ENCODE peak calls at places on chromosomes 7 and 10, in eight cellular contexts. U, O, X, I, P, K, N and E are unnamed samples. For H3K36me3, the result is how much of the 10 kb centered on the place peaks cover.

GRCh38 chr10:103739039-103739764 is 116.2 kb downstream of the SH3PXD2A start:
- DNase-seq in U (peak), O (peak), X (no peak), I (no peak), P (peak), K (no peak), N (no peak), E (no peak)

GRCh38 chr7:44282601-44283171 is 42.7 kb downstream of the CAMK2B start:
- DNase-seq in U (no peak), O (peak), X (no peak), I (no peak), P (no peak), K (no peak), N (no peak), E (no peak)

GRCh38 chr10:97919012-97919411 is 69.4 kb downstream of the GOLGA7B start:
- DNase-seq in U (no peak), O (peak), X (no peak), I (no peak), P (no peak), K (no peak), N (no peak), E (no peak)

GRCh38 chr10:69965086-69965485 is 87.6 kb upstream of the MACROH2A2 start:
- DNase-seq in U (no peak), O (peak), X (no peak), I (no peak), P (no peak), K (no peak), N (no peak), E (no peak)

GRCh38 chr10:69800109-69800508 is 1.6 kb upstream of the COL13A1 start:
- DNase-seq in U (peak), O (peak), X (peak), I (peak), P (peak), K (no peak), N (peak), E (no peak)

GRCh38 chr7:127692200-127692599 is 40.2 kb downstream of the SND1 start:
- DNase-seq in U (no peak), O (no peak), X (no peak), I (no peak), P (no peak), K (no peak), N (no peak), E (no peak)

GRCh38 chr7:128867842-128868623 is 5.4 kb downstream of the ATP6V1F start:
- DNase-seq in U (no peak), O (peak), X (peak), I (no peak), P (peak), K (no peak), N (no peak), E (no peak)

GRCh38 chr10:79070611-79071534 is 2.1 kb downstream of the ZMIZ1 start:
- DNase-seq in U (peak), O (peak), X (peak), I (peak), P (peak), K (peak), N (no peak), E (no peak)

GRCh38 chr7:31214751-31215150 is 125.8 kb downstream of the NEUROD6 start:
- DNase-seq in U (no peak), O (no peak), X (no peak), I (no peak), P (no peak), K (no peak), N (no peak), E (no peak)

GRCh38 chr10:17981766-17982380 is 30.2 kb downstream of the SLC39A12 start:
- DNase-seq in U (no peak), O (no peak), X (no peak), I (peak), P (peak), K (no peak), N (no peak), E (no peak)

GRCh38 chr10:116740971-116741370 is 1.4 kb downstream of the HSPA12A start:
- DNase-seq in U (no peak), O (no peak), X (no peak), I (no peak), P (no peak), K (no peak), N (no peak), E (no peak)

GRCh38 chr7:139808401-139808800 is 20.7 kb upstream of the TBXAS1 start:
- DNase-seq in U (no peak), O (peak), X (no peak), I (no peak), P (no peak), K (no peak), N (no peak), E (no peak)

GRCh38 chr10:13858709-13859108 is 271.9 kb downstream of the PRPF18 start:
- DNase-seq in U (no peak), O (no peak), X (no peak), I (no peak), P (no peak), K (no peak), N (no peak), E (no peak)

DNA sequence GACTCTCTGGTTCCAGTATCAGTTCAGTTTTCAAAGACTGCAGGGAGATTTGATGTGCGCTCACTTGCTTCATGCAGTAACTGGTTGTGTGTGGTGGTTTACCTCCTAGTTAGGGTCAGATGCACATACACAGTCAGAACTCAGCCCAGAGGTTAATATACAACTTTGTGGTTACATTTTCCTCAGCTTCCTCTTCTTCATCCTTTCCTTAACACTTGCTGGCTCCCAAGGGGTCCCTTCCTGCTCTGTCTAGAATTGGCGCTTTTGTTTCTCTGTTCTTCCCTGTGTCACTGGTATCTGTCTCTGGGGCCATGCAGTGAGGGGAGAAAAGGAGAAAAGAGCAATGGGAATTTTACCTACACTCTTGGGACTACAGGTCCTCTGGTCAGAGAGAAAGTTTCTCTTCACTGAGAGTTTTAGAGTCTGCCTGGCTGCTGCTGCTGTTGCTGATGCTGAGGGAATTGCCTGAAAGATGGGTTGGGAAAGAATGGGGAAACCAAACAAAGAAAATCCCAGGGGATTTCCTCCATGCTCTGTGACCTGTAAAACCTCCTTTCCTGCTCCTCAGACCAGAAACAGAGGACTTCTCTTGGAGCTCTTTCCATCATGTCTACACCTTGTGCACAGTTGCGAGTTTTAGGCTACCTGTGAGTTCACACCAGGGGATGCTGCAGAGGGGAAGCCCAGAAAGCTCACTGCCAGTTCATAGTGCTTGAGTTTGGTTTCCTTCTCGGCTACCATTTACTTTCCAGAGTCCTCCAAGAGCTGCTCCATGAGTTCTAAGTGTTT is 74.6 kb downstream of the WDFY4 start:
- DNase-seq in U (no peak), O (no peak), X (no peak), I (no peak), P (no peak), K (no peak), N (no peak), E (no peak)
- H3K36me3 ChIP-seq in U (under half), O (under half), X (under half), I (under half), P (under half), K (under half), N (under half), E (under half)

DNA sequence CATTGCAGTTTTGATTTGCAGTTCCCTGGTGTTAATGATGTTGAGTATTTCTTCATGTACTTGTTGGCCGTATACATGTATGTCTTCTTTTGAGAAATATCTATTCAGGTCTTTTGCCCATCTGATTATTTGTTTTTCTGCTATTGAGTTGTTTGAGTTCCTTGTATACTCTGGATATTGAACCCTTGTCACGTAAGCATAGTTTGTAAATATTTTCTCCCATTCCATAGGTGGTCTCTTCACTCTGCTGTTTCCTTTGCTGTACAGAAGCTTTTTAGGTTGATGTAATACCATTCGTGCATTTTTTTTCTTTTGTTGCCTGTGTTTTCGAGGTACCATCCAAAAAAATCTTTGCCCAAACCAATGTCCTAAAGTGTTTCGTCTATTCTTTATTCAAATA is 43.6 kb upstream of the LRRC17 start:
- DNase-seq in U (no peak), O (no peak), X (no peak), I (no peak), P (no peak), K (no peak), N (no peak), E (no peak)
- H3K36me3 ChIP-seq in U (under half), O (under half), X (under half), I (under half), P (under half), K (under half), N (half or more), E (under half)

DNA sequence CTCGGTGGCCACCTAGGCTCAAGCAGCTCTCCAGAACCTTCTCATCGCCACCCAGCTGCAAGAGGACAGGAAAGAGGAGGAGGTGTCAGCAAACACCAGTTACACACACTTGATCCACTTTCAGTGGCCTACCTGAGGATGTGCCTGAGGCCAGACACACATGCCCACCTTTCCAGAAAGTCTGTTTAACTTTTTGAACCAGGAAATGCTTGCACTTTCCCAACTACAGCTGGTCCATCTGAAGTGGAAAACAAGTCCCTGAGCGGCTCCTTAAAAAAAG is 15.7 kb upstream of the CYREN start:
- DNase-seq in U (no peak), O (no peak), X (no peak), I (no peak), P (no peak), K (no peak), N (no peak), E (no peak)
- H3K36me3 ChIP-seq in U (under half), O (under half), X (under half), I (under half), P (under half), K (half or more), N (under half), E (under half)

DNA sequence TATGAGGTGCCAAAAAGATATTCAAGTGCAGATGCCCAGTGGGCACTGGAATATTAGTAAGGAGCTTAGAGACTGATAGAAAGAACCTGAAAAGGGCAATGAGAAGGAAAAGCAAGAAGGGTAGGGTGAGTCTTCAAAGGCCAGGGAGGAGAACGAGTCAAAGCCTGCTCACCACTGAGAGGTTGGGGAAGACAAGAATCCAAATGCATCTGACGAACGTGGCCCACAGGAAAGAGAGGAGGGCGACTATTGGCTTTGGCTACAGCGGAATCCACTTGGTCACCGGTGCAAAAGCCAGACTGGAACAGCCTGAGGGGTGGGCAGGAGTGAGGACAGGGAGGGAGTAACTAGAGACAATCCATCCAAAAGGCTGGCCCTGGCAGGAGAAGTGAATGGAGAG is 216.7 kb upstream of the KLF14 start:
- DNase-seq in U (no peak), O (no peak), X (no peak), I (no peak), P (no peak), K (no peak), N (no peak), E (no peak)
- H3K36me3 ChIP-seq in U (under half), O (under half), X (under half), I (half or more), P (under half), K (under half), N (under half), E (under half)

GRCh38 chr10:66767707-66768106 is 158.1 kb upstream of the LRRTM3 start:
- DNase-seq in U (no peak), O (no peak), X (no peak), I (no peak), P (no peak), K (no peak), N (no peak), E (no peak)
- H3K36me3 ChIP-seq in U (under half), O (under half), X (under half), I (under half), P (under half), K (under half), N (under half), E (under half)

GRCh38 chr10:73817826-73818225 is 6.4 kb upstream of the NDST2 start:
- DNase-seq in U (no peak), O (no peak), X (no peak), I (no peak), P (no peak), K (no peak), N (no peak), E (no peak)

GRCh38 chr10:73815719-73816030 is 4.3 kb upstream of the NDST2 start:
- DNase-seq in U (no peak), O (no peak), X (no peak), I (no peak), P (no peak), K (no peak), N (no peak), E (no peak)

GRCh38 chr10:73818402-73818801 is 7.0 kb upstream of the NDST2 start:
- DNase-seq in U (no peak), O (no peak), X (no peak), I (no peak), P (peak), K (no peak), N (peak), E (no peak)

GRCh38 chr10:73819025-73819424 is 7.6 kb upstream of the NDST2 start:
- DNase-seq in U (no peak), O (no peak), X (no peak), I (no peak), P (peak), K (no peak), N (no peak), E (no peak)

DNA sequence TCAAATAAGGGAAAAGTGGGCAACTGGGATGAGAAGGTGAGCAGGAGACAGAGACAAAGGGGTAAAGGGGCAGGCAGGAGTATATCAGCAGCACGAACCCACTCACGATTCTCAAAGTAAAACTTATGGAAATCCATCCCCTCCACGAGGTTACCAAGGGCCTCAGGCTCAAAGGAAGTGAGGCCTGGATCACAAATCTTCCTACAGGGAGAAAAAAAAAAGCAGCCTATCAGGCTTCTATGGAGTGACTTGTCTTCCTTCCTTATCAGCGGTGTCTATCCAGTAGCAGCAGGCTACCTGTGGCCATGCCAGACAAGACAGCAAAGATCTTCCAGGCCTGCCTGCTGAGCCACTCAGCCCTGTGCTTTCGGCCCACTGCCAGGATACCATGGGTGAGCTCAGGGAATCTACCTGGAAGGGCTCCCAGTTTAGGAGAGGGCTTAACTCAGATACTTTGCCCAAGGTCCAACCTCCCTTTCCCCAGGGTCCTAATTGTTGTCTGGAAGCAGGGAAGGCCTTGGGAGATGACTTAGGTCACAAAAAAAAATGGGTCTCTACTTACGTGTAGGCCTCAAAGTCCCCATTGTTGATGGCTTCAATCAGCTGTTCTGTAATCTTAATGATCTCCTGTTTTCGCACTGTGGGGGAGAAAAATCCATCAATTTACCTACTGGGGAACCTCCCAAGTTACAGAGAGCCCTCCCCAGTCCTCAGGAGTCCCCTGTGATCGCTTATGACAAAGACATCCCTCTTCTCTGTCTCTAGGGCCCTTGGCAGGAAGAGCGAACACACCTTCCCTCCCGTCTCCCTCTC is 5.7 kb upstream of the NDST2 start:
- DNase-seq in U (no peak), O (no peak), X (no peak), I (no peak), P (peak), K (no peak), N (peak), E (no peak)
- H3K36me3 ChIP-seq in U (under half), O (under half), X (under half), I (under half), P (under half), K (under half), N (under half), E (under half)

GRCh38 chr7:134910968-134911367 is 75.3 kb upstream of the AGBL3 start:
- DNase-seq in U (no peak), O (no peak), X (no peak), I (no peak), P (no peak), K (no peak), N (no peak), E (no peak)
- H3K36me3 ChIP-seq in U (under half), O (under half), X (under half), I (under half), P (under half), K (under half), N (under half), E (under half)

GRCh38 chr10:33476757-33477273 is 142.3 kb upstream of the NRP1 start:
- DNase-seq in U (no peak), O (no peak), X (no peak), I (no peak), P (no peak), K (no peak), N (no peak), E (no peak)
- H3K36me3 ChIP-seq in U (under half), O (under half), X (under half), I (under half), P (under half), K (under half), N (under half), E (under half)

DNA sequence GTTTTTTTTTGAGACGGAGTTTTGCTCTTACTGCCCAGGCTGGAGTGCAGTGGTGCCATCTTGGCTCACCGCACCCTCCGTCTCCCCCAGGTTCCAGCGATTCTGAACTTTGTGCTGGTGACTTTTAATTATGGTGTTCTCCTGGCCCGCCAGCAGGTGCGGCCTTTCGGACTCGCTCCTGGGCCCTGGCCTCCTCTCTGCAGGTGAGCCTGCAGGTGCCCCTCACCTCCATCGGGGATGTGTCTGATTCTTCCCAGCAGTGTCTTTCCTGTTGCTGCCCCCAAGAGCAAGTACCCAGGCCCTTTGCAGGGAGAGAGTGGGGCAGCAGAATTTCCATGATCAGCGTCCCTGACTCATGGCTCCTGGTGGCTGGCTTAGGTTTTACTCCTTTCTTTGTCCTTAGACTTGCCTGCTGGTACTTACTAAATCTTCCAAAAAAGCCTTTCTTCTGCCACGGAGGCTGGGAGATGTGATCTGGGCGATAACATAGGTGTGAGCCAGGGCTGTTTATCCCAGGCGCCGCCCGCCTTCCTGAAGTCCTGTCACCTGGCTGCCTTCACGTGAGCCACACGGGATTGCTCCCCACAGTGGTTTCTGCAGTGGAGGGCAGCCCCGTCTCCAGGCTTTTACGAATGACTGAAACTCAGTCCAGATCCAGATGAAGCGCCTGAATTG is 10.7 kb downstream of the WIPI2 start:
- DNase-seq in U (no peak), O (no peak), X (no peak), I (no peak), P (no peak), K (no peak), N (no peak), E (no peak)
- H3K36me3 ChIP-seq in U (under half), O (half or more), X (under half), I (under half), P (under half), K (under half), N (under half), E (under half)

DNA sequence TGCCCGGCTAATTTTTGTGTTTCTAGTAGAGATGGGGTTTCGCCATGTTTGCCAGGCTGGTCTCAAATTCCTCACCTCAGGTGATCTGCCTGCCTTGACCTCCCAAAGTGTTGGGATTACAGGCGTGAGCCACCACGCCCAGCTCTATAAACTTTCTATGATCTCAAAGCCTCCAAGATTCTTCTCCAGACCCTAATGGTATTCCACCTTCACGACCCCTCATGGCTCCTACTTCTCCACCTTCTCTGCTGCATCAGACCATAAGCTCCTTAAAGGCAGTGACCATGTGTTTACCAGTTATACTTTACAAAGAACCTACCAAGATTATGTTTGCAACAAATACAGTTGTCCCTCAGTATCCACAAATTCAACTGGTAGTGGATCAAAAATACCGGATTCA is 10.1 kb upstream of the BAZ1B start:
- DNase-seq in U (no peak), O (no peak), X (no peak), I (no peak), P (no peak), K (no peak), N (no peak), E (no peak)
- H3K36me3 ChIP-seq in U (under half), O (under half), X (under half), I (under half), P (under half), K (under half), N (under half), E (under half)